ENCODE peak calls at places on chromosomes 12 and 14, in five cellular contexts. H, P, G, U and V are unnamed samples.

GRCh38 chr12:101021911-101022388 is 188.1 kb downstream of the SLC5A8 start:
- DNase-seq in U (no peak), P (no peak), G (peak), H (no peak), V (no peak)

GRCh38 chr12:123126294-123127144 is 24.4 kb downstream of the PITPNM2 start:
- DNase-seq in P (no peak), U (no peak), H (no peak), G (peak), V (peak)

GRCh38 chr14:100709252-100709955 is 17.3 kb upstream of the DLK1 start:
- DNase-seq in G (peak), P (peak), H (no peak), U (peak), V (no peak)

GRCh38 chr14:26707234-26707633 is 109.4 kb upstream of the NOVA1 start:
- DNase-seq in P (no peak), H (no peak), U (no peak), G (no peak), V (no peak)

GRCh38 chr12:116441292-116441691 is 117.9 kb upstream of the MAP1LC3B2 start:
- DNase-seq in G (no peak), P (no peak), H (no peak), U (no peak), V (no peak)

GRCh38 chr12:1590083-1590979 is 4.0 kb downstream of the FBXL14 start:
- DNase-seq in P (no peak), U (no peak), H (no peak), G (peak), V (no peak)

GRCh38 chr14:74290415-74290814 is 12.3 kb downstream of the ABCD4 start:
- DNase-seq in P (no peak), H (no peak), G (peak), U (no peak), V (no peak)

GRCh38 chr12:49260165-49260564 is 4.7 kb upstream of the TUBA1C start:
- DNase-seq in U (no peak), G (peak), H (no peak), P (no peak), V (no peak)

GRCh38 chr12:11653215-11653753 is 3.8 kb downstream of the ETV6 start:
- DNase-seq in P (no peak), H (no peak), G (peak), U (no peak), V (no peak)

GRCh38 chr12:111429760-111430417 is 24.2 kb downstream of the SH2B3 start:
- DNase-seq in P (no peak), H (no peak), G (no peak), U (peak), V (no peak)

GRCh38 chr14:64910847-64911495 is 3.3 kb upstream of the CHURC1 start:
- DNase-seq in U (no peak), H (no peak), P (no peak), G (peak), V (no peak)

DNA sequence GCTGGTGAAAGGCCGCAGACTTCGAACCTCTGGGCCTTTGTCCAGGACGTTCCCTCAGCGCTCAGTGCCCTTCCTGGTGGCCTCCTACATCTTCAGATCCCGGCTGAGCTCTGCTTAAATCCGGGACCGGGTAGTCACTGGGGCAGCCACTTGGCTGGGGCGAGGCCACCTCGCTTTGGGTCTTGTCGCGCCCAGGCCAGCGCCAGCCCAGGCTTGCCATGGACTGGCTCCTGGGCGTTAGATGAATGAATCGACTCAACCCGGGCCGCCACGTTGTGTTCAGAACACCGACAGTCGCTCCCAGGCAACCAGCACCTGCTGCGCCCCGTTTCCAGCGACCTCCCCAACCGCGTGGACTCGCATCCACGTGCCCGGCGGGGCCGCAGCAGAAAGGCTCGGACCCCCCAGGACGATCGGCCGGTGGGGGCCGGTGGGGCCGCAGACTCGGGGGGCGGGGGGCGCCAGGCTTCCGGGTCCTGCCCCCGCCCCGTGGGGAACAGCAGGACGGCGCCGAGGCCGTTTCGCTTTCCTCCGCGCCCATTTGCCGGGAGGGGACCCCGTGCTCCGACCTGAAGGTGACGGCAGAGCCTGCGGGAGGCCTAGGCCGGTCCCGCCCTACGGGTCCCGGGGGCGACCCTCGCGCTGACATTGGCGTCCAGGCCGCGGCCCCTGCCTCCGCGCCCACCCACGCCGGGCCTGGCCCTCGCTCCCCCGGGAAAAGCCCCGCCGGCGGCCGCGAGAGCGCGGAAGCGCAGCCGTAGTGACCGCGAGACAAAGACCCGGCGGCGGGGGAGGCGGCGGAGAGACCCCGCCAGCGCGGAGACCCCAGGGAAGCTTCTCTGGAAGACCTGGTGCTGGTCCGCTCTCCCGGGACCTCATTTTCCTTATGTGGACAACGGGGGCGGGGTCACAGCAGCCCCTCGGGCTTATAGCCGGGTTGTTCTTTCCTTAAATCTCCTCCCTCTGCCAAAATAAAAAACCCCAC is 37.3 kb upstream of the RCOR1 start:
- DNase-seq in H (no peak), G (peak), P (peak), U (peak), V (peak)
- H3K4me3 ChIP-seq in H (peak), G (peak), P (peak), U (peak), V (peak)

DNA sequence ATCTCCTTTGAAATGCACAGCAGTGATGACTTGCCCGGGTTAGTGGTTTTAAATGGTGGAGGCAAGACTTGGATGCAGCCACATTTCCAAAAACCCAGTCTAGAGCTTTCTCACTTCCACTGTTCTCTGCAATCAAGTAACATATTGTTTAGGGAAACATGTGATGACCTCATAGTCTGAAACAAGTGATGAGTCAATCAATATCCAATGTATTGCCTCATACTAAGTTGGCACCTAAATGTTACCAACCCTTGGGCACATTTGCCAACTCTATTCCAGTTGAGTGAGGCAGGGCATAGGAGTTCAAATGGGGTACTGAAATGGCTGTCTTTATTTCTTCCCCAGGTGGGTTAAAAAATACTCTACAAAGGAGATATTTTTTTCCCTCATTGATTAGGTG is 1105.4 kb downstream of the VRK1 start:
- DNase-seq in H (no peak), G (no peak), P (no peak), U (no peak), V (no peak)
- H3K4me3 ChIP-seq in H (no peak), G (no peak), P (no peak), U (no peak), V (no peak)

GRCh38 chr12:57488397-57489156 is 709 bp downstream of the MARS1 start:
- DNase-seq in H (no peak), P (no peak), G (no peak), U (no peak), V (no peak)

GRCh38 chr12:57485695-57486094 is 2.2 kb upstream of the MARS1 start:
- DNase-seq in H (no peak), U (no peak), G (no peak), P (no peak), V (no peak)

GRCh38 chr12:57489157-57489641 is 1.3 kb downstream of the MARS1 start:
- DNase-seq in P (no peak), G (no peak), H (no peak), U (no peak), V (no peak)

GRCh38 chr12:57487597-57488396 is at the start of gene MARS1:
- DNase-seq in P (peak), G (peak), U (peak), H (peak), V (peak)

GRCh38 chr12:57487055-57487596 is 742 bp upstream of the MARS1 start:
- DNase-seq in P (no peak), H (no peak), U (no peak), G (no peak), V (no peak)
- H3K4me3 ChIP-seq in P (peak), H (no peak), U (peak), G (no peak), V (peak)

GRCh38 chr12:53975816-53976152 is 1.0 kb upstream of the HOTAIR start:
- DNase-seq in G (no peak), H (no peak), U (no peak), P (no peak), V (no peak)

GRCh38 chr12:53976823-53977595 is 2.3 kb upstream of the HOTAIR start:
- DNase-seq in U (no peak), H (no peak), G (no peak), P (no peak), V (no peak)

GRCh38 chr12:53978477-53979356 is 4.0 kb upstream of the HOTAIR start:
- DNase-seq in H (no peak), G (no peak), P (no peak), U (no peak), V (no peak)

GRCh38 chr12:53976172-53976822 is 1.5 kb upstream of the HOTAIR start:
- DNase-seq in U (no peak), H (no peak), P (no peak), G (no peak), V (no peak)

GRCh38 chr12:53977596-53978464 is 3.1 kb upstream of the HOTAIR start:
- DNase-seq in H (no peak), G (no peak), P (no peak), U (no peak), V (no peak)
- H3K4me3 ChIP-seq in H (no peak), G (no peak), P (no peak), U (no peak), V (no peak)

GRCh38 chr14:101973356-101973755 is 9.0 kb downstream of the DYNC1H1 start:
- DNase-seq in G (no peak), U (no peak), H (no peak), P (no peak), V (no peak)
- H3K4me3 ChIP-seq in G (no peak), U (no peak), H (no peak), P (no peak), V (no peak)

GRCh38 chr14:68777644-68778043 is 15.2 kb downstream of the ZFP36L1 start:
- DNase-seq in G (no peak), H (no peak), U (no peak), P (no peak), V (peak)

GRCh38 chr14:68780358-68781160 is 12.3 kb downstream of the ZFP36L1 start:
- DNase-seq in P (peak), G (peak), H (no peak), U (no peak), V (peak)

GRCh38 chr14:68782091-68782981 is 10.5 kb downstream of the ZFP36L1 start:
- DNase-seq in U (no peak), G (no peak), H (no peak), P (no peak), V (peak)

GRCh38 chr14:68781161-68782021 is 11.5 kb downstream of the ZFP36L1 start:
- DNase-seq in G (no peak), H (no peak), P (no peak), U (no peak), V (peak)

DNA sequence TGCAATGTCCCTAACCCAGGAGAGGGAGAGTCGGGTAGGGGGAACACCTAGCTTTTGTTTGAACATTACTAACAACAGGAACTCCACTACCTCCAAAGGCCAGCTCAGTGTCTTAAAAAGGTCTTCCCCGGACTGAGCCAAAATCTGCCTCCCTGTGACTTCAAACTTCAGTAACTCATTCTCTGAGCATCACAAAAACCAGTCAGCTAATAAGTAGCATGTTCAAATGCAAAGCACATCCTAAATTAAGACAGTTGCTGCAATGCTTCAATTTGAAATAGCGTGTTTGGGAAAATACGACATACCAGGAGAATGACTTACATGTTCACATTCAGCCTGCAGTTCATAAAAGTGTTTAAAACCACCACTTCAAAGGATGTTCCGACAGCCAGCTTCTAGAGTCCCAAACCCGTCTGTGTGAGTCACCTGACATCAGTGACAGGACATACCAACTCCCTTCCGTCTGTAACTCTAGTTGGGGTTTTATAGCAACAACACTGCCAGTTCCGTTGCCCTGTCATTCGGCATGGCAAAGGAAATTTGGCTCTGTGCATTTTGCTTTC is 13.0 kb downstream of the ZFP36L1 start:
- DNase-seq in U (no peak), G (peak), P (no peak), H (no peak), V (peak)
- H3K4me3 ChIP-seq in U (no peak), G (no peak), P (no peak), H (no peak), V (no peak)

DNA sequence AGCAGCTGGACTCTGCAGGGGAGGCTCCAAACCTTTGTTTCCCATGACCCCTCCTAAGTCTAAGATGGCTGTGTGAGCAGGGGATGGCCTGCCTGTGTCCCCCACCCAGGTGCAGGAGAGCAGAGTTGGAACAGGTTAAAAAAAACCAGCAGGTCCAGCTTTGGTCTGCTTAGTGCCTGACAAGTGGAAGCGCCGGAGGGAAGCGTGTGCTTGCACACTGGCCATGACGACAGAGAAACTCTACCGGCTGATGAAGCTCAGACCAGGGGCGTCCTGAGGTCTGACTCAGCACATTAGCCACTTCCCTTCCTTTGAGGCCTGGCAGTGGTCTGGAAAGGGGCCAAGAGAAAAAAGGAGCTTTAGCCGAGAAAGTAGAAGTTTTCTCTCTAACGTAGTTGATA is 280.1 kb downstream of the VRK1 start:
- DNase-seq in U (no peak), G (no peak), P (peak), H (no peak), V (no peak)
- H3K4me3 ChIP-seq in U (no peak), G (no peak), P (no peak), H (no peak), V (no peak)

GRCh38 chr14:51626788-51627187 is 24.9 kb upstream of the FRMD6 start:
- DNase-seq in G (no peak), U (no peak), P (no peak), H (no peak), V (no peak)
- H3K4me3 ChIP-seq in G (no peak), U (no peak), P (no peak), H (no peak), V (no peak)

DNA sequence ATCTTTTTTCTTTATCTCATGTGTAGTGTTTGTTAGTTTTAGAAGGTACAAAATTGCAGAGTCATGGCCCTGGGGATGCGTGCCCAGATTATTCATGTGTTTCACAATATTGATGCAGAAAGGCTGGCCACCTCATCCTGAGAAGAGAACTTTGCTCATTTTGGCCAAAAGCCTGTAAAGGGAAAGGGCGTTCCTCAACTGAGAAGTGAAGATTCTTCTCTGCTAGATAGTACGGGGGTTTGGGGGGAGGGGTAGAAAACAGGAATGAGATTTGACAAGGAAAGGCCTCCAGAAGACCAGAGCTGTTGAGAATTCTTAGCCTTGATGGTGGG is 1.7 kb downstream of the MGST1 start:
- DNase-seq in U (no peak), P (peak), G (peak), H (no peak), V (peak)
- H3K4me3 ChIP-seq in U (peak), P (peak), G (peak), H (peak), V (no peak)